ENCODE peak calls at places on chromosomes 3 and 15, in four cellular contexts. A is cardiac fibroblast; E is neural crest cell; W is CD8-positive, alpha-beta T cell. Q is an unnamed sample.
A peak's percentile ranks its signal among the peaks of the same experiment; 100 is the strongest.

GRCh38 chr3:98778852-98779379 is 15.8 kb downstream of the ST3GAL6 start:
- DNase-seq in A (peak; percentile 98), E (no peak), W (no peak), Q (no peak)

GRCh38 chr3:115272036-115272824 is 125.1 kb upstream of the ZBTB20 start:
- DNase-seq in A (peak; percentile 76), E (no peak), W (no peak), Q (no peak)

GRCh38 chr15:38518084-38518483 is 46.5 kb downstream of the RASGRP1 start:
- DNase-seq in A (no peak), E (no peak), W (no peak), Q (no peak)

GRCh38 chr3:196504556-196504955 is 988 bp upstream of the RNF168 start:
- DNase-seq in A (no peak), E (no peak), W (no peak), Q (no peak)

GRCh38 chr3:11050666-11051323 is 58.2 kb downstream of the SLC6A1 start:
- DNase-seq in A (no peak), E (no peak), W (no peak), Q (no peak)

GRCh38 chr15:68407886-68408500 is 24.0 kb downstream of the ITGA11 start:
- DNase-seq in A (no peak), E (no peak), W (no peak), Q (no peak)

GRCh38 chr15:67127925-67128324 is 62.5 kb downstream of the SMAD3 start:
- DNase-seq in A (peak; percentile 99), E (no peak), W (no peak), Q (no peak)

GRCh38 chr3:23944007-23944760 is 902 bp upstream of the NR1D2 start:
- DNase-seq in A (no peak), E (no peak), W (no peak), Q (no peak)

GRCh38 chr15:70669006-70669602 is 94.3 kb downstream of the UACA start:
- DNase-seq in A (no peak), E (no peak), W (no peak), Q (no peak)

GRCh38 chr15:59960318-59960717 is 43.8 kb upstream of the FOXB1 start:
- DNase-seq in A (no peak), E (no peak), W (no peak), Q (no peak)

GRCh38 chr15:95843241-95843851 is 487.2 kb upstream of the NR2F2 start:
- DNase-seq in A (peak; percentile 76), E (peak; percentile 21), W (no peak), Q (no peak)

GRCh38 chr15:66771351-66771650 is 69.3 kb downstream of the SMAD6 start:
- DNase-seq in A (no peak), E (no peak), W (no peak), Q (no peak)

GRCh38 chr15:80480909-80481308 is 76.7 kb downstream of the ARNT2 start:
- DNase-seq in A (peak; percentile 94), E (no peak), W (no peak), Q (no peak)

GRCh38 chr3:160403028-160403545 is 3.6 kb downstream of the SMC4 start:
- DNase-seq in A (peak; percentile 49), E (no peak), W (no peak), Q (no peak)

GRCh38 chr15:84638103-84638502 is 16.0 kb downstream of the WDR73 start:
- DNase-seq in A (peak; percentile 55), E (no peak), W (no peak), Q (no peak)
- TF ChIP-seq CTCF in A (no peak), E (no peak), W (no peak), Q (no peak)

GRCh38 chr3:146314871-146315270 is 64.0 kb upstream of the PLSCR4 start:
- DNase-seq in A (peak; percentile 42), E (no peak), W (no peak), Q (no peak)

GRCh38 chr3:146308682-146309081 is 57.8 kb upstream of the PLSCR4 start:
- DNase-seq in A (peak; percentile 82), E (no peak), W (no peak), Q (no peak)

GRCh38 chr3:146308222-146308621 is 57.3 kb upstream of the PLSCR4 start:
- DNase-seq in A (peak; percentile 91), E (no peak), W (no peak), Q (no peak)

GRCh38 chr3:146313411-146314111 is 62.7 kb upstream of the PLSCR4 start:
- DNase-seq in A (peak; percentile 94), E (no peak), W (no peak), Q (no peak)
- TF ChIP-seq CTCF in A (no peak), E (no peak), W (no peak), Q (no peak)

GRCh38 chr15:94177112-94177511 is 54.2 kb upstream of the MCTP2 start:
- DNase-seq in A (no peak), E (no peak), W (no peak), Q (no peak)

GRCh38 chr15:94175420-94175819 is 55.9 kb upstream of the MCTP2 start:
- DNase-seq in A (no peak), E (no peak), W (no peak), Q (no peak)

DNA sequence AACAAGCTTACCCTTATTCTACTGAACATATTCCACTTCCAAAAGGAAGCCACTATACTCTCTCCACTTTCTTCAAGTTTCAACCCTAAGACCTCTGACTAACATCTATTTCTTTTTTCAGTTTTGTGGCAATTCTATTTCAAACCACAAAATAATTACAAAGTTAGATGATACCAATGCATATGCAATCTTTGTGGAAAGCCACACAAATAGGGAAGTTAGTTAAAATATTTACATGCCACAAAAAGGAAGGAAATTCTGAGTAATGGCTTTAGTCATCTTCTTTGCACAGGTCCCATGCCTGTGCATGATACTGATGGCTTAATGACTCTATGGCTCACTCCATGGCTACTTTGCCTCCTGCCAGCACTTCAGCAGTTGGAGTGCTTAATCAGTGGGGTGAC is 57.0 kb upstream of the MCTP2 start:
- DNase-seq in A (peak; percentile 24), E (no peak), W (no peak), Q (no peak)
- TF ChIP-seq CTCF in A (no peak), E (no peak), W (no peak), Q (no peak)

GRCh38 chr3:150519026-150519425 is 27.3 kb downstream of the SERP1 start:
- DNase-seq in A (no peak), E (no peak), W (no peak), Q (no peak)

GRCh38 chr3:150523538-150523937 is 22.8 kb downstream of the SERP1 start:
- DNase-seq in A (no peak), E (no peak), W (no peak), Q (no peak)

GRCh38 chr3:150520408-150520807 is 25.9 kb downstream of the SERP1 start:
- DNase-seq in A (no peak), E (no peak), W (no peak), Q (no peak)

DNA sequence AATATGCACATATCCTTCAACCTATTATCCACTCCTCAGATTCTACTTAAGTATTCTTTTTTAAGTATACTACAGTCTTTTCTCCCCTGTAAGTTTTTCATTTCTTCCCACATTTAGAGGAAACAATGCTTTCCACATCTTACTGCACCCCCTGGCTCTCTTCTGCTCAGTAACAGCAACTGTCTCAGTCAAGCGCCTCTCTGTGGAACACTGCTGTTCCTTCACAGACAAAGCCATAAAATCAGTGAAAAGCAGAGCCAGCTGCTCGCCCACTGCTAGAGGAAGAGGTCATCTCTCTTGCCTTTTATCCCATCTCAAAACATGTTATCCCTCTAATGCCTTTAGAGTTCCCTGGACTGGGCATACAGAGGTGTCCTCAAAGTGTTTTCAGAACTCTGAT is 24.8 kb downstream of the SERP1 start:
- DNase-seq in A (no peak), E (no peak), W (no peak), Q (no peak)
- TF ChIP-seq CTCF in A (no peak), E (no peak), W (no peak), Q (no peak)

Q was measured in endothelial cell.